ENCODE peak calls at places on chromosomes 6 and 20, in ten cellular contexts. T is GM23248, E is transverse colon, Q is heart right ventricle, Y is ovary, F is psoas muscle, J is iPS DF 6.9, Z is H9, N is cardiac muscle cell, U is tibial artery. L is an unnamed sample.

GRCh38 chr6:25359891-25360290 is 80.7 kb downstream of the CARMIL1 start:
- DNase-seq in Z (no peak), E (peak; percentile 36), Q (no peak), N (no peak), F (no peak), Y (no peak), J (no peak), T (peak; percentile 26), U (no peak), L (peak; percentile 19)

GRCh38 chr6:52526634-52527033 is 50.2 kb downstream of the TRAM2 start:
- DNase-seq in N (no peak), U (no peak), T (peak; percentile 72), E (no peak), Y (no peak), Z (no peak), J (no peak), Q (no peak), F (no peak), L (peak; percentile 54)

GRCh38 chr6:113258771-113259170 is 598.4 kb upstream of the MARCKS start:
- DNase-seq in E (no peak), N (no peak), F (no peak), J (no peak), U (no peak), Z (no peak), T (no peak), Q (no peak), Y (no peak), L (no peak)

GRCh38 chr20:63967330-63968135 is 2.2 kb downstream of the ZNF512B start:
- DNase-seq in U (no peak), T (no peak), F (no peak), Z (no peak), J (no peak), E (peak; percentile 8), N (no peak), Y (peak; percentile 45), Q (peak; percentile 11), L (no peak)

GRCh38 chr20:17971571-17972013 is 2.8 kb downstream of the MGME1 start:
- DNase-seq in Q (no peak), T (peak; percentile 50), J (no peak), N (peak; percentile 48), U (no peak), E (no peak), F (no peak), Y (no peak), Z (no peak), L (no peak)

GRCh38 chr6:136989591-136990578 is 54.9 kb downstream of the IL20RA start:
- DNase-seq in U (no peak), Z (peak; percentile 84), N (peak; percentile 75), E (peak; percentile 23), Q (peak; percentile 36), F (no peak), T (peak; percentile 28), Y (peak; percentile 38), J (no peak), L (no peak)

GRCh38 chr6:148455225-148455624 is 112.6 kb downstream of the SASH1 start:
- DNase-seq in E (no peak), U (no peak), T (peak; percentile 13), J (no peak), F (no peak), N (no peak), Q (no peak), Z (no peak), Y (no peak), L (no peak)

GRCh38 chr20:58233881-58234528 is 5.6 kb upstream of the ANKRD60 start:
- DNase-seq in N (peak; percentile 43), E (peak; percentile 31), T (peak; percentile 39), Q (peak; percentile 30), J (no peak), Z (peak; percentile 76), U (no peak), Y (peak; percentile 64), F (peak; percentile 27), L (no peak)

GRCh38 chr20:32972181-32973076 is 31.8 kb downstream of the SUN5 start:
- DNase-seq in E (peak; percentile 51), Q (no peak), Y (no peak), J (no peak), U (peak; percentile 60), N (no peak), F (no peak), T (no peak), Z (peak; percentile 47), L (no peak)

GRCh38 chr20:60481742-60482133 is 523.5 kb downstream of the CDH26 start:
- DNase-seq in Q (no peak), F (no peak), E (no peak), J (no peak), T (no peak), Y (no peak), Z (no peak), U (no peak), N (no peak), L (no peak)

GRCh38 chr6:18415671-18416340 is 28.7 kb downstream of the RNF144B start:
- DNase-seq in U (no peak), N (no peak), F (no peak), J (no peak), Y (no peak), Q (no peak), E (no peak), Z (no peak), T (peak; percentile 48), L (no peak)

GRCh38 chr6:335572-335971 is 43.3 kb downstream of the DUSP22 start:
- DNase-seq in U (peak; percentile 63), J (no peak), Q (no peak), E (no peak), Z (no peak), N (no peak), F (no peak), Y (no peak), T (no peak), L (no peak)

GRCh38 chr6:334536-334935 is 42.2 kb downstream of the DUSP22 start:
- DNase-seq in Y (no peak), J (no peak), N (no peak), T (no peak), F (no peak), U (no peak), E (no peak), Q (no peak), Z (no peak), L (no peak)

GRCh38 chr6:337782-338464 is 45.6 kb downstream of the DUSP22 start:
- DNase-seq in J (no peak), U (peak; percentile 48), Z (no peak), Q (no peak), N (no peak), T (no peak), F (no peak), E (no peak), Y (no peak), L (no peak)

GRCh38 chr6:335146-335545 is 42.9 kb downstream of the DUSP22 start:
- DNase-seq in F (no peak), E (no peak), Z (no peak), J (no peak), U (peak; percentile 43), Q (no peak), N (no peak), Y (no peak), T (no peak), L (no peak)

DNA sequence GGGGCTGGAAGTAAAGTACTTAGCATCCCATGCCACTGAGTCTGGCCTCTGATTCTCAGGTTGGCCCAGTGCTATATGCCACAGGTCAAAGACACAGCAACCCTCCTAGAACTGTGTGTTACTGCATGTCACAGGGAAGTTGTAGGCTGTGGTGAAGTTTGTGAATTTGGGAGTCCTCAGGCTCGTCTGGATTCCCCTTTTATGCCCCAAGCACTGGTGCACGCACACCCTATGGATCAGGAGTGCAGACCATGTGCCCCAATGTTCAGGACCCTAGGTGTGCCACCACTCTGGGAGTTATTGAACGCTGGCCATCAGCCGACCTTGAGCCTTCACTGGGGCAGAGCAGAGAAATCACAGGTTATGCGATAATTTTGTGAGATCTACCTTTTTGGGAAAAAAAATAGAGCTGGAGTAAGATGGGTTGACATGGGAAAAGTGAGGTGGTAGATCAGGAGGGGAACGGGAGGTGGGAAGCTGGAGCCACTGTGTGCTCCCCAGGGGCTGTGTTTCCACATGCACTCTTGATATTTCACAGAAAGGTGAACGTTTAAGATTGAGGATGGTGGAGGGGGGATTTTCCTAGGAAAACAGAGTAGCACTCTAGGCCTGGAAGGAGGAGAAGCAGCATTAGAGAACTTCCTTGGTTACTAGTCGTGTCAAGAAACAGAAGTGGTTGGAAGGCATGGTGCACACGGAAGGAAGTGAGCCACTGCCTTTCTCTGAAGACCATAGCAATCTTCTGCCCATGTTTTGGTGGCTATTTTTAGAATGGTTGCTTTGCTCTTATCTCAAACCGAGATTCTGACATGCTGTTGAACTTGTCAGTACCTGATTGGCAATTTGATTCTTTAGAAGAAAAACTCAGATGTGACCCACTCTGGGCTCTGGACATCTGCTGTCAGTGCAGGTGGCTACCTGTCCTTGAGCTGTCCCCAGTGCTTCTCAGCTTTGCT is 44.1 kb downstream of the DUSP22 start:
- DNase-seq in Q (no peak), E (peak; percentile 44), J (no peak), T (no peak), N (no peak), U (peak; percentile 63), Y (no peak), F (no peak), Z (no peak), L (no peak)
- H3K27me3 ChIP-seq in Q (no peaks in the 10 kb centered on the region), E (no peaks in the 10 kb centered on the region), J (no peaks in the 10 kb centered on the region), T (no peaks in the 10 kb centered on the region), N (no peaks in the 10 kb centered on the region), U (no peaks in the 10 kb centered on the region), Y (no peaks in the 10 kb centered on the region), F (no peaks in the 10 kb centered on the region), Z (no peaks in the 10 kb centered on the region), L (no peaks in the 10 kb centered on the region)

DNA sequence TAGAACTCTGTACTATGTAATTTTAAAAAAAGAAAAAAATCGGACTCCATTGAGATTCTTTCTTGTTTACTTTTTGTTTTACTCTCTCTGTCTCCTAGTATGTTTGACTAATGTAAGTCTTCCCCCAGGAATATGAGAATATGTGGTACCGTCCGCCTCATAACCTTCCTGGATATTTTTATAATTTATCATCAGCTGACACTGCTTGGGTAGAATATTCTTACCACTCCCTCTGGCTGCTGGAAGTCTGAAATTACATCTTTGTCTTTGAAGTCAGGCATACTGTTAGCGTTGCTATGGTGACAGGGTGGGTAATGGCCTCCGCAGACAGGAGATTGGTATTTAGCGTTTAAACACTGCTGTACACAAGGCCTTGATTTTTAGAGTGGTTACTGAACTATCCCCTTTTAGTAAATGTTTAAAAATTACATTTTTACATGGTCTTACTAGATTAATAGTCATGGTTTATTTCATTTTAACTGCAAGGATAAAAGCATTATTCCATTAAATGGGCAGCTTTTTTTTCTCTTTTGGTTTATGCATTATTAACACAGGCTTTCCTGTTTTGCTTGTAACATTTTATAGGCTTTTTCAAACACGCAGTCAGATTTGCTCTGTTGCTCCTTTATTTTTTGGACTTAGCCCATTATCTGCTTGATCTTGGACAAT is 176.4 kb downstream of the ARID1B start:
- DNase-seq in E (no peak), Y (no peak), N (peak; percentile 83), U (no peak), Q (no peak), Z (no peak), T (peak; percentile 98), F (no peak), J (no peak), L (peak; percentile 97)
- H3K4me1 ChIP-seq in E (peaks cover 24% of the 10 kb centered on the region), Y (peaks cover 18% of the 10 kb centered on the region), N (peaks cover 26% of the 10 kb centered on the region), U (peaks cover 87% of the 10 kb centered on the region), Q (peaks cover 95% of the 10 kb centered on the region), Z (peaks cover 15% of the 10 kb centered on the region), T (peaks cover 40% of the 10 kb centered on the region), F (peaks cover 97% of the 10 kb centered on the region), J (peaks cover 3% of the 10 kb centered on the region), L (peaks cover 32% of the 10 kb centered on the region)

GRCh38 chr6:100453701-100454521 is 10.8 kb downstream of the SIM1 start:
- DNase-seq in Q (no peak), J (no peak), N (no peak), F (no peak), U (no peak), Z (peak; percentile 82), T (no peak), Y (no peak), E (no peak), L (no peak)
- H3K27me3 ChIP-seq in Q (peaks cover 97% of the 10 kb centered on the region), J (peaks cover 100% of the 10 kb centered on the region), N (peaks cover 100% of the 10 kb centered on the region), F (peaks cover 43% of the 10 kb centered on the region), U (peaks cover 91% of the 10 kb centered on the region), Z (peaks cover 100% of the 10 kb centered on the region), T (no peaks in the 10 kb centered on the region), Y (no peaks in the 10 kb centered on the region), E (peaks cover 99% of the 10 kb centered on the region), L (peaks cover 100% of the 10 kb centered on the region)

GRCh38 chr6:47116616-47117015 is 74.5 kb upstream of the ADGRF1 start:
- DNase-seq in E (peak; percentile 83), J (no peak), Z (no peak), Q (no peak), U (no peak), T (no peak), F (no peak), Y (no peak), N (no peak), L (no peak)
- H3K4me1 ChIP-seq in E (no peaks in the 10 kb centered on the region), J (peaks cover 1% of the 10 kb centered on the region), Z (no peaks in the 10 kb centered on the region), Q (no peaks in the 10 kb centered on the region), U (no peaks in the 10 kb centered on the region), T (peaks cover 8% of the 10 kb centered on the region), F (no peaks in the 10 kb centered on the region), Y (no peaks in the 10 kb centered on the region), N (peaks cover 2% of the 10 kb centered on the region), L (peaks cover 9% of the 10 kb centered on the region)

L was measured in foreskin keratinocyte.